ENCODE peak calls at places on chromosomes 11 and 22, in four cellular contexts. One of them, this sample, is unnamed.

GRCh38 chr11:69934861-69935494 is 115.8 kb upstream of the FGF3 start:
- DNase-seq in lower leg skin: peak; percentile 76
- DNase-seq in uterus: no peak
- DNase-seq in IMR-90: peak; percentile 27
- DNase-seq in this sample: no peak

GRCh38 chr11:102430158-102430836 is 22.3 kb downstream of the TMEM123 start:
- DNase-seq in lower leg skin: no peak
- DNase-seq in uterus: no peak
- DNase-seq in IMR-90: peak; percentile 70
- DNase-seq in this sample: no peak

GRCh38 chr22:40028098-40028425 is 33.3 kb downstream of the FAM83F start:
- DNase-seq in lower leg skin: no peak
- DNase-seq in uterus: no peak
- DNase-seq in IMR-90: no peak
- DNase-seq in this sample: no peak

GRCh38 chr11:9516113-9516512 is 55.3 kb downstream of the ZNF143 start:
- DNase-seq in lower leg skin: no peak
- DNase-seq in uterus: no peak
- DNase-seq in IMR-90: no peak
- DNase-seq in this sample: no peak

GRCh38 chr22:44094751-44095302 is 70.7 kb downstream of the PARVB start:
- DNase-seq in lower leg skin: no peak
- DNase-seq in uterus: no peak
- DNase-seq in IMR-90: no peak
- DNase-seq in this sample: no peak

GRCh38 chr11:73570415-73571114 is 27.3 kb downstream of the FAM168A start:
- DNase-seq in lower leg skin: no peak
- DNase-seq in uterus: no peak
- DNase-seq in IMR-90: peak; percentile 72
- DNase-seq in this sample: no peak

GRCh38 chr11:126494831-126495230 is 139.3 kb downstream of the ST3GAL4 start:
- DNase-seq in lower leg skin: no peak
- DNase-seq in uterus: no peak
- DNase-seq in IMR-90: no peak
- DNase-seq in this sample: no peak

GRCh38 chr22:50016988-50017700 is 4.6 kb upstream of the IL17REL start:
- DNase-seq in lower leg skin: no peak
- DNase-seq in uterus: peak; percentile 12
- DNase-seq in IMR-90: no peak
- DNase-seq in this sample: no peak

GRCh38 chr11:111523343-111523742 is 8.8 kb downstream of the HOATZ start:
- DNase-seq in lower leg skin: no peak
- DNase-seq in uterus: no peak
- DNase-seq in IMR-90: no peak
- DNase-seq in this sample: no peak
- H3K4me3 ChIP-seq in lower leg skin: no peak overlapping the region
- H3K4me3 ChIP-seq in uterus: no peak overlapping the region
- H3K4me3 ChIP-seq in IMR-90: no peak overlapping the region
- H3K4me3 ChIP-seq in this sample: no peak overlapping the region

GRCh38 chr22:41523464-41524221 is 20.6 kb downstream of the POLR3H start:
- DNase-seq in lower leg skin: no peak
- DNase-seq in uterus: no peak
- DNase-seq in IMR-90: peak; percentile 89
- DNase-seq in this sample: peak; percentile 58

GRCh38 chr22:41525450-41526225 is 18.6 kb downstream of the POLR3H start:
- DNase-seq in lower leg skin: no peak
- DNase-seq in uterus: no peak
- DNase-seq in IMR-90: no peak
- DNase-seq in this sample: no peak

GRCh38 chr22:41524283-41524682 is 20.0 kb downstream of the POLR3H start:
- DNase-seq in lower leg skin: no peak
- DNase-seq in uterus: peak; percentile 78
- DNase-seq in IMR-90: peak; percentile 78
- DNase-seq in this sample: peak; percentile 83

GRCh38 chr22:41526226-41526531 is 18.1 kb downstream of the POLR3H start:
- DNase-seq in lower leg skin: no peak
- DNase-seq in uterus: no peak
- DNase-seq in IMR-90: no peak
- DNase-seq in this sample: no peak

DNA sequence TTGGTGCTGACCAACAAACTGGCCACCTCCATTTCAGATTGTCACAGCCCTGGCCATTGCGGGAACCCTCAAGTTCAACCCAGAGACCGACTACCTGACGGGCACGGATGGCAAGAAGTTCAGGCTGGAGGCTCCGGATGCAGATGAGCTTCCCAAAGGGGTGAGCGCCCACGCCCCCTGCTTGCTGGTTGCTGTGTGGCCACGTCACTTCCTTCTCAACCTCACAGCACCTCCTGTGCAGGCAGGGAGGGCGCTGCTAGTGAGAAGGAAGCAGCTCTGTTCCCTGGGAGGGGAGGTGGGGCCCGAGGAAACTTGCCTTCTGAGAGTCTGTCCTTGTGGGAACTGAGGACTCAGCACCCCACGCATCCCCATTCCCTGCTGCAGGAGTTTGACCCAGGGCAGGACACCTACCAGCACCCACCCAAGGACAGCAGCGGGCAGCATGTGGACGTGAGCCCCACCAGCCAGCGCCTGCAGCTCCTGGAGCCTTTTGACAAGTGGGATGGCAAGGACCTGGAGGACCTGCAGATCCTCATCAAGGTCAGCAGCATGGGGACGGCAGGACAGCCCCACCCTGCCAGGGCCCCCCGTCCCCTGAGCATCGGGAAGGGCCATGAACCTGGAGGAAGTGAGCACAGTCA is 19.3 kb downstream of the POLR3H start:
- DNase-seq in lower leg skin: no peak
- DNase-seq in uterus: no peak
- DNase-seq in IMR-90: no peak
- DNase-seq in this sample: peak; percentile 54
- TF ChIP-seq POLR2A in lower leg skin: no peak
- TF ChIP-seq POLR2A in uterus: no peak
- TF ChIP-seq POLR2A in IMR-90: no peak
- TF ChIP-seq POLR2A in this sample: no peak

GRCh38 chr11:104432981-104433380 is 269.0 kb upstream of the PDGFD start:
- DNase-seq in lower leg skin: no peak
- DNase-seq in uterus: no peak
- DNase-seq in IMR-90: no peak
- DNase-seq in this sample: no peak

GRCh38 chr11:104435498-104435897 is 271.6 kb upstream of the PDGFD start:
- DNase-seq in lower leg skin: no peak
- DNase-seq in uterus: no peak
- DNase-seq in IMR-90: no peak
- DNase-seq in this sample: no peak

GRCh38 chr11:104433751-104434150 is 269.8 kb upstream of the PDGFD start:
- DNase-seq in lower leg skin: no peak
- DNase-seq in uterus: no peak
- DNase-seq in IMR-90: no peak
- DNase-seq in this sample: no peak

GRCh38 chr11:104432526-104432925 is 268.6 kb upstream of the PDGFD start:
- DNase-seq in lower leg skin: no peak
- DNase-seq in uterus: no peak
- DNase-seq in IMR-90: no peak
- DNase-seq in this sample: no peak
- H3K4me3 ChIP-seq in lower leg skin: no peak overlapping the region
- H3K4me3 ChIP-seq in uterus: no peak overlapping the region
- H3K4me3 ChIP-seq in IMR-90: no peak overlapping the region
- H3K4me3 ChIP-seq in this sample: no peak overlapping the region

GRCh38 chr11:65493367-65494176 is 5.3 kb upstream of the MALAT1 start:
- DNase-seq in lower leg skin: peak; percentile 97
- DNase-seq in uterus: peak; percentile 86
- DNase-seq in IMR-90: peak; percentile 97
- DNase-seq in this sample: peak; percentile 79

GRCh38 chr11:65491163-65491465 is 7.7 kb upstream of the MALAT1 start:
- DNase-seq in lower leg skin: peak; percentile 88
- DNase-seq in uterus: no peak
- DNase-seq in IMR-90: no peak
- DNase-seq in this sample: no peak

GRCh38 chr11:65492387-65492636 is 6.5 kb upstream of the MALAT1 start:
- DNase-seq in lower leg skin: no peak
- DNase-seq in uterus: no peak
- DNase-seq in IMR-90: no peak
- DNase-seq in this sample: no peak

GRCh38 chr11:65491614-65492386 is 7.0 kb upstream of the MALAT1 start:
- DNase-seq in lower leg skin: peak; percentile 97
- DNase-seq in uterus: peak; percentile 87
- DNase-seq in IMR-90: peak; percentile 98
- DNase-seq in this sample: peak; percentile 63

GRCh38 chr11:65492637-65493366 is 6.0 kb upstream of the MALAT1 start:
- DNase-seq in lower leg skin: peak; percentile 98
- DNase-seq in uterus: peak; percentile 97
- DNase-seq in IMR-90: peak; percentile 89
- DNase-seq in this sample: peak; percentile 89
- TF ChIP-seq POLR2A in lower leg skin: no peak
- TF ChIP-seq POLR2A in uterus: peak; percentile 45
- TF ChIP-seq POLR2A in IMR-90: peak; percentile 88
- TF ChIP-seq POLR2A in this sample: peak; percentile 47